ENCODE peak calls at places on chromosomes 12 and 14, in four cellular contexts. One of them, this sample, is unnamed.

GRCh38 chr14:76352639-76353281 is 23.2 kb upstream of the ESRRB start:
- DNase-seq in fibroblast of pulmonary artery: peak
- DNase-seq in NCI-H1417: peak
- DNase-seq in progenitor cell of endocrine pancreas: peak
- DNase-seq in this sample: peak

GRCh38 chr14:96177766-96178377 is 26.8 kb upstream of the BDKRB2 start:
- DNase-seq in progenitor cell of endocrine pancreas: no peak
- DNase-seq in NCI-H1417: no peak
- DNase-seq in fibroblast of pulmonary artery: peak
- DNase-seq in this sample: no peak

GRCh38 chr14:104722938-104723650 is 935 bp upstream of the ADSS1 start:
- DNase-seq in NCI-H1417: no peak
- DNase-seq in progenitor cell of endocrine pancreas: no peak
- DNase-seq in fibroblast of pulmonary artery: no peak
- DNase-seq in this sample: no peak

GRCh38 chr12:51389302-51389999 is 1.8 kb downstream of the GALNT6 start:
- DNase-seq in NCI-H1417: no peak
- DNase-seq in fibroblast of pulmonary artery: peak
- DNase-seq in progenitor cell of endocrine pancreas: no peak
- DNase-seq in this sample: no peak

GRCh38 chr12:79618848-79619404 is 71.8 kb downstream of the PAWR start:
- DNase-seq in fibroblast of pulmonary artery: peak
- DNase-seq in NCI-H1417: no peak
- DNase-seq in progenitor cell of endocrine pancreas: no peak
- DNase-seq in this sample: peak

GRCh38 chr12:1281683-1282366 is 290.8 kb downstream of the ERC1 start:
- DNase-seq in NCI-H1417: no peak
- DNase-seq in fibroblast of pulmonary artery: peak
- DNase-seq in progenitor cell of endocrine pancreas: no peak
- DNase-seq in this sample: no peak

GRCh38 chr12:45191239-45191638 is 24.7 kb upstream of the ANO6 start:
- DNase-seq in fibroblast of pulmonary artery: peak
- DNase-seq in NCI-H1417: no peak
- DNase-seq in progenitor cell of endocrine pancreas: no peak
- DNase-seq in this sample: no peak

GRCh38 chr12:57803317-57803893 is 15.1 kb downstream of the AVIL start:
- DNase-seq in NCI-H1417: no peak
- DNase-seq in progenitor cell of endocrine pancreas: peak
- DNase-seq in fibroblast of pulmonary artery: peak
- DNase-seq in this sample: peak

GRCh38 chr14:64209428-64210165 is 84.6 kb downstream of the ESR2 start:
- DNase-seq in progenitor cell of endocrine pancreas: no peak
- DNase-seq in fibroblast of pulmonary artery: peak
- DNase-seq in NCI-H1417: no peak
- DNase-seq in this sample: no peak

GRCh38 chr14:91361236-91361811 is 56.3 kb downstream of the CCDC88C start:
- DNase-seq in progenitor cell of endocrine pancreas: no peak
- DNase-seq in NCI-H1417: peak
- DNase-seq in fibroblast of pulmonary artery: peak
- DNase-seq in this sample: no peak

GRCh38 chr12:6488240-6488639 is 4.8 kb downstream of the MRPL51 start:
- DNase-seq in fibroblast of pulmonary artery: no peak
- DNase-seq in progenitor cell of endocrine pancreas: no peak
- DNase-seq in NCI-H1417: no peak
- DNase-seq in this sample: no peak

GRCh38 chr12:2664721-2665577 is 129.8 kb upstream of the FKBP4 start:
- DNase-seq in progenitor cell of endocrine pancreas: no peak
- DNase-seq in fibroblast of pulmonary artery: no peak
- DNase-seq in NCI-H1417: no peak
- DNase-seq in this sample: no peak

GRCh38 chr12:91094036-91094660 is 17.1 kb downstream of the LUM start:
- DNase-seq in NCI-H1417: no peak
- DNase-seq in fibroblast of pulmonary artery: peak
- DNase-seq in progenitor cell of endocrine pancreas: no peak
- DNase-seq in this sample: no peak

GRCh38 chr14:91229743-91230200 is 14.7 kb downstream of the GPR68 start:
- DNase-seq in fibroblast of pulmonary artery: peak
- DNase-seq in NCI-H1417: no peak
- DNase-seq in progenitor cell of endocrine pancreas: no peak
- DNase-seq in this sample: no peak

GRCh38 chr12:121128908-121129704 is 3.6 kb upstream of the P2RX7 start:
- DNase-seq in fibroblast of pulmonary artery: peak
- DNase-seq in NCI-H1417: no peak
- DNase-seq in progenitor cell of endocrine pancreas: no peak
- DNase-seq in this sample: peak

GRCh38 chr12:1429980-1430379 is 164.4 kb downstream of the FBXL14 start:
- DNase-seq in NCI-H1417: no peak
- DNase-seq in progenitor cell of endocrine pancreas: no peak
- DNase-seq in fibroblast of pulmonary artery: peak
- DNase-seq in this sample: no peak

GRCh38 chr14:102829106-102829505 is 51.9 kb downstream of the TRAF3 start:
- DNase-seq in fibroblast of pulmonary artery: peak
- DNase-seq in NCI-H1417: peak
- DNase-seq in progenitor cell of endocrine pancreas: no peak
- DNase-seq in this sample: no peak

GRCh38 chr14:59803052-59803451 is 67.5 kb downstream of the RTN1 start:
- DNase-seq in fibroblast of pulmonary artery: no peak
- DNase-seq in NCI-H1417: no peak
- DNase-seq in progenitor cell of endocrine pancreas: no peak
- DNase-seq in this sample: no peak

GRCh38 chr14:73630009-73630780 is 14.6 kb upstream of the DNAL1 start:
- DNase-seq in progenitor cell of endocrine pancreas: no peak
- DNase-seq in fibroblast of pulmonary artery: no peak
- DNase-seq in NCI-H1417: no peak
- DNase-seq in this sample: no peak

GRCh38 chr14:34212574-34212973 is 249.5 kb downstream of the SPTSSA start:
- DNase-seq in progenitor cell of endocrine pancreas: no peak
- DNase-seq in NCI-H1417: no peak
- DNase-seq in fibroblast of pulmonary artery: no peak
- DNase-seq in this sample: no peak

GRCh38 chr14:106802413-106803364 is 1276.3 kb downstream of the TMEM121 start:
- DNase-seq in fibroblast of pulmonary artery: no peak
- DNase-seq in progenitor cell of endocrine pancreas: no peak
- DNase-seq in NCI-H1417: peak
- DNase-seq in this sample: no peak

GRCh38 chr12:64088431-64089349 is 133.4 kb downstream of the KICS2 start:
- DNase-seq in fibroblast of pulmonary artery: peak
- DNase-seq in NCI-H1417: peak
- DNase-seq in progenitor cell of endocrine pancreas: no peak
- DNase-seq in this sample: peak

GRCh38 chr12:1593232-1594044 is 943 bp downstream of the FBXL14 start:
- DNase-seq in NCI-H1417: peak
- DNase-seq in progenitor cell of endocrine pancreas: peak
- DNase-seq in fibroblast of pulmonary artery: peak
- DNase-seq in this sample: peak

GRCh38 chr14:72454388-72454787 is 439.5 kb downstream of the DPF3 start:
- DNase-seq in fibroblast of pulmonary artery: no peak
- DNase-seq in NCI-H1417: no peak
- DNase-seq in progenitor cell of endocrine pancreas: no peak
- DNase-seq in this sample: no peak

GRCh38 chr14:92500491-92500941 is 13.1 kb upstream of the RIN3 start:
- DNase-seq in NCI-H1417: no peak
- DNase-seq in progenitor cell of endocrine pancreas: no peak
- DNase-seq in fibroblast of pulmonary artery: no peak
- DNase-seq in this sample: no peak

GRCh38 chr12:116141110-116141832 is 136.2 kb downstream of the MED13L start:
- DNase-seq in fibroblast of pulmonary artery: no peak
- DNase-seq in progenitor cell of endocrine pancreas: no peak
- DNase-seq in NCI-H1417: no peak
- DNase-seq in this sample: no peak

GRCh38 chr12:129966086-129966640 is 62.3 kb upstream of the TMEM132D start:
- DNase-seq in fibroblast of pulmonary artery: no peak
- DNase-seq in NCI-H1417: no peak
- DNase-seq in progenitor cell of endocrine pancreas: no peak
- DNase-seq in this sample: no peak

GRCh38 chr14:88516742-88517418 is 37.9 kb downstream of the PTPN21 start:
- DNase-seq in NCI-H1417: no peak
- DNase-seq in fibroblast of pulmonary artery: no peak
- DNase-seq in progenitor cell of endocrine pancreas: no peak
- DNase-seq in this sample: no peak